ENCODE peak calls at places on chromosomes 1 and 21, in seven cellular contexts. C is psoas muscle, B is AG04450, Z is bronchial epithelial cell, T is hepatocyte, D is IMR-90, M is fibroblast of the conjunctiva. G is an unnamed sample.

GRCh38 chr1:238664139-238664538 is 722.2 kb upstream of the CHRM3 start:
- DNase-seq in M (no peak), T (no peak), B (no peak), Z (no peak), C (no peak), D (no peak), G (no peak)

GRCh38 chr1:161096015-161096414 is 2.1 kb upstream of the KLHDC9 start:
- DNase-seq in T (no peak), B (no peak), C (no peak), D (no peak), M (no peak), Z (no peak), G (peak)

GRCh38 chr1:51559501-51559900 is 40.4 kb upstream of the EPS15 start:
- DNase-seq in B (no peak), M (no peak), Z (no peak), C (no peak), T (no peak), D (no peak), G (no peak)

GRCh38 chr1:198763298-198763714 is 124.5 kb downstream of the PTPRC start:
- DNase-seq in M (no peak), C (no peak), B (no peak), T (no peak), D (peak), Z (no peak), G (no peak)

GRCh38 chr21:17441370-17441769 is 71.5 kb upstream of the CXADR start:
- DNase-seq in T (peak), M (peak), B (no peak), Z (peak), D (peak), C (no peak), G (no peak)

GRCh38 chr1:60149254-60149653 is 75.7 kb upstream of the C1orf87 start:
- DNase-seq in Z (peak), T (peak), B (no peak), D (no peak), M (no peak), C (peak), G (no peak)

GRCh38 chr1:172145231-172145651 is 275.2 kb upstream of the C1orf105 start:
- DNase-seq in B (no peak), M (peak), D (peak), C (no peak), Z (no peak), T (peak), G (no peak)

GRCh38 chr1:3402258-3403010 is 52.0 kb upstream of the ARHGEF16 start:
- DNase-seq in M (no peak), D (no peak), Z (no peak), C (no peak), T (no peak), B (no peak), G (no peak)

GRCh38 chr1:84757301-84757700 is 67.0 kb upstream of the SSX2IP start:
- DNase-seq in Z (no peak), B (no peak), T (no peak), D (no peak), M (no peak), C (no peak), G (no peak)

GRCh38 chr1:181676269-181676668 is 193.0 kb downstream of the CACNA1E start:
- DNase-seq in C (no peak), B (no peak), Z (peak), D (peak), M (no peak), T (peak), G (peak)

GRCh38 chr1:200153277-200154055 is 126.0 kb downstream of the NR5A2 start:
- DNase-seq in Z (peak), C (no peak), T (no peak), M (no peak), B (no peak), D (no peak), G (peak)

GRCh38 chr1:21795075-21795474 is 12.1 kb upstream of the USP48 start:
- DNase-seq in B (no peak), M (no peak), T (no peak), Z (no peak), D (no peak), C (no peak), G (no peak)

GRCh38 chr1:209927466-209927865 is 10.6 kb upstream of the SYT14 start:
- DNase-seq in T (no peak), M (no peak), D (no peak), Z (no peak), B (no peak), C (no peak), G (no peak)

GRCh38 chr1:111208921-111209320 is 8.5 kb upstream of the DENND2D start:
- DNase-seq in B (no peak), C (no peak), D (no peak), T (no peak), M (no peak), Z (peak), G (no peak)

GRCh38 chr1:1599030-1599916 is 662 bp downstream of the FNDC10 start:
- DNase-seq in D (peak), C (no peak), M (no peak), B (no peak), T (peak), Z (no peak), G (no peak)

GRCh38 chr21:37459575-37459974 is 93.0 kb downstream of the DYRK1A start:
- DNase-seq in T (no peak), Z (no peak), D (peak), B (peak), C (no peak), M (no peak), G (no peak)

GRCh38 chr1:109620396-109620817 is 770 bp downstream of the AMPD2 start:
- DNase-seq in M (no peak), Z (peak), D (peak), B (no peak), C (no peak), T (peak), G (no peak)

GRCh38 chr1:213669964-213670691 is 317.6 kb upstream of the PROX1 start:
- DNase-seq in T (no peak), M (no peak), C (no peak), B (no peak), D (no peak), Z (no peak), G (no peak)

G was measured in GM10248.